ENCODE peak calls at places on chromosomes 3 and 15, in seven cellular contexts. H is RWPE1; L is germinal center; X is midbrain; U is aorta; M is stimulated activated CD4-positive, alpha-beta T cell treated with anti-CD3 and anti-CD28 coated beads, Interleukin-1b, Interleukin-23, amount 100 ng/mL, for 1 hour; Y is stimulated activated naive B cell treated with anti-CD40 and anti-IgM and Interleukin-4, amounts not matched to agents 10 μg/mL and 1 μg/mL and 100 μg/mL, for 72 hours. I is an unnamed sample.

GRCh38 chr3:142215111-142215510 is 10.3 kb downstream of the GK5 start:
- DNase-seq in Y (no peak), L (no peak), X (no peak), H (no peak), M (no peak), U (no peak), I (no peak)

GRCh38 chr3:104031598-104031997 is 1335.1 kb upstream of the ALCAM start:
- DNase-seq in L (no peak), X (no peak), M (no peak), H (no peak), U (no peak), Y (no peak), I (no peak)

GRCh38 chr3:182067423-182067822 is 355.7 kb downstream of the SOX2 start:
- DNase-seq in Y (no peak), X (no peak), M (no peak), U (no peak), H (no peak), L (no peak), I (no peak)

GRCh38 chr15:101489633-101490407 is at the start of gene PCSK6:
- DNase-seq in L (peak), X (peak), H (peak), U (no peak), M (no peak), Y (no peak), I (peak)

GRCh38 chr3:157355276-157355675 is 81.4 kb upstream of the PTX3 start:
- DNase-seq in Y (no peak), L (no peak), H (no peak), M (no peak), X (no peak), U (no peak), I (no peak)

GRCh38 chr3:180802837-180803236 is 109.6 kb upstream of the FXR1 start:
- DNase-seq in L (no peak), H (peak), M (no peak), U (no peak), Y (no peak), X (peak), I (no peak)

GRCh38 chr3:194687638-194688206 is 2.0 kb downstream of the FAM43A start:
- DNase-seq in M (peak), U (peak), H (no peak), Y (peak), X (peak), L (peak), I (peak)

GRCh38 chr3:64530434-64531049 is 157.3 kb downstream of the ADAMTS9 start:
- DNase-seq in X (peak), M (no peak), L (peak), H (peak), Y (no peak), U (no peak), I (no peak)

GRCh38 chr3:48739955-48740823 is 23.2 kb upstream of the IP6K2 start:
- DNase-seq in Y (peak), H (peak), L (peak), X (peak), M (peak), U (peak), I (peak)

GRCh38 chr3:82133070-82133606 is 371.7 kb upstream of the GBE1 start:
- DNase-seq in U (peak), H (peak), L (peak), M (peak), Y (peak), X (peak), I (peak)

GRCh38 chr3:155664922-155665695 is 79.8 kb downstream of the PLCH1 start:
- DNase-seq in L (no peak), H (no peak), X (no peak), U (no peak), M (no peak), Y (no peak), I (peak)

GRCh38 chr3:14863324-14864100 is 44.8 kb downstream of the FGD5 start:
- DNase-seq in Y (no peak), L (no peak), M (no peak), H (no peak), U (peak), X (no peak), I (no peak)

GRCh38 chr3:107124885-107125284 is 252.4 kb upstream of the CCDC54 start:
- DNase-seq in Y (no peak), L (no peak), X (no peak), H (peak), U (no peak), M (no peak), I (no peak)

GRCh38 chr15:82045179-82045891 is 483 bp downstream of the MEX3B start:
- DNase-seq in Y (peak), X (peak), M (no peak), U (peak), H (peak), L (peak), I (peak)

GRCh38 chr3:192571197-192571791 is 156.0 kb downstream of the FGF12 start:
- DNase-seq in X (no peak), U (peak), L (no peak), M (no peak), H (peak), Y (no peak), I (peak)

GRCh38 chr3:45904931-45905330 is 18.6 kb downstream of the CCR9 start:
- DNase-seq in U (no peak), Y (peak), L (no peak), X (no peak), M (no peak), H (no peak), I (no peak)

GRCh38 chr3:124429129-124429815 is 301.0 kb upstream of the UMPS start:
- DNase-seq in Y (no peak), X (no peak), M (no peak), H (peak), L (no peak), U (no peak), I (no peak)

GRCh38 chr15:27133244-27133643 is 162.3 kb downstream of the GABRG3 start:
- DNase-seq in Y (no peak), H (no peak), X (no peak), U (no peak), M (no peak), L (no peak), I (no peak)

GRCh38 chr3:115827494-115827893 is 204.2 kb downstream of the GAP43 start:
- DNase-seq in U (no peak), Y (no peak), X (no peak), M (no peak), L (no peak), H (no peak), I (no peak)

GRCh38 chr15:50252556-50252955 is 13.0 kb downstream of the HDC start:
- DNase-seq in H (no peak), M (no peak), L (no peak), U (no peak), Y (no peak), X (no peak), I (no peak)

GRCh38 chr15:45647828-45648227 is 13.0 kb downstream of the SQOR start:
- DNase-seq in Y (no peak), M (no peak), L (no peak), X (no peak), U (no peak), H (no peak), I (no peak)

GRCh38 chr3:72258366-72258765 is 473.4 kb upstream of the PROK2 start:
- DNase-seq in U (no peak), Y (no peak), M (no peak), X (no peak), H (no peak), L (no peak), I (no peak)

GRCh38 chr3:174221155-174221554 is 638.0 kb upstream of the NAALADL2 start:
- DNase-seq in L (no peak), X (no peak), H (no peak), M (no peak), Y (no peak), U (no peak), I (no peak)

GRCh38 chr15:73950479-73951043 is 24.3 kb downstream of the LOXL1 start:
- DNase-seq in L (no peak), X (no peak), U (peak), H (no peak), M (no peak), Y (no peak), I (peak)

GRCh38 chr3:196994056-196994455 is 25.4 kb upstream of the PIGZ start:
- DNase-seq in Y (no peak), X (no peak), U (peak), H (no peak), M (no peak), L (no peak), I (no peak)

GRCh38 chr3:13254028-13254951 is 165.8 kb downstream of the NUP210 start:
- DNase-seq in Y (no peak), U (no peak), L (no peak), H (no peak), X (no peak), M (no peak), I (no peak)

GRCh38 chr3:145005427-145005826 is 1033.8 kb downstream of the DIPK2A start:
- DNase-seq in U (no peak), H (no peak), X (no peak), M (no peak), L (no peak), Y (no peak), I (no peak)

GRCh38 chr3:128390867-128391266 is 75.8 kb downstream of the DNAJB8 start:
- DNase-seq in Y (no peak), H (no peak), X (no peak), M (no peak), L (no peak), U (no peak), I (no peak)

GRCh38 chr3:151230644-151231043 is 27.6 kb upstream of the GPR171 start:
- DNase-seq in X (no peak), H (no peak), U (no peak), L (peak), M (no peak), Y (no peak), I (no peak)

GRCh38 chr3:147384210-147385058 is 21.9 kb downstream of the ZIC4 start:
- DNase-seq in Y (no peak), M (no peak), H (no peak), L (peak), U (no peak), X (no peak), I (no peak)

GRCh38 chr15:42220216-42220615 is 12.1 kb upstream of the VPS39 start:
- DNase-seq in Y (no peak), U (no peak), L (no peak), H (no peak), M (no peak), X (no peak), I (no peak)

GRCh38 chr3:179446501-179446900 is 4.8 kb downstream of the GNB4 start:
- DNase-seq in L (no peak), U (no peak), Y (no peak), M (no peak), X (no peak), H (no peak), I (no peak)

GRCh38 chr3:49465269-49466034 is 4.6 kb upstream of the DAG1 start:
- DNase-seq in L (no peak), X (peak), H (no peak), Y (no peak), U (no peak), M (no peak), I (peak)

GRCh38 chr3:72165808-72166207 is 380.9 kb upstream of the PROK2 start:
- DNase-seq in Y (no peak), M (no peak), U (no peak), H (no peak), X (no peak), L (no peak), I (no peak)

I was measured in Right ventricle myocardium superior.